ENCODE peak calls at places on chromosomes 2 and 18, in seven cellular contexts. N is glomerular endothelial cell, R is activated T-cell treated with anti-CD3 and anti-CD28 coated beads for 1 hour, A is M059J, Y is GF-D8, V is NCI-H1694 treated with DMSO at 0.1 percent for 48 hours, Z is GOT3. J is an unnamed sample.

GRCh38 chr2:72898263-72898906 is 11.2 kb downstream of the SPR start:
- DNase-seq in Z (no peak), N (no peak), A (no peak), R (no peak), Y (no peak), V (no peak), J (no peak)

GRCh38 chr2:123073956-123074355 is 951.1 kb upstream of the CNTNAP5 start:
- DNase-seq in Z (no peak), R (no peak), V (no peak), Y (no peak), A (no peak), N (no peak), J (no peak)

GRCh38 chr2:215465246-215465645 is 29.4 kb upstream of the FN1 start:
- DNase-seq in Y (no peak), Z (no peak), V (no peak), A (peak; percentile 58), N (no peak), R (no peak), J (no peak)

GRCh38 chr2:239343946-239344856 is 56.6 kb downstream of the HDAC4 start:
- DNase-seq in A (no peak), V (no peak), Z (no peak), N (no peak), Y (no peak), R (no peak), J (no peak)

GRCh38 chr2:241961454-241961853 is 91.9 kb downstream of the RTP5 start:
- DNase-seq in R (no peak), V (no peak), Y (no peak), N (no peak), A (no peak), Z (no peak), J (no peak)

GRCh38 chr2:167440382-167440781 is 552.1 kb downstream of the XIRP2 start:
- DNase-seq in R (no peak), V (no peak), Z (no peak), N (no peak), Y (no peak), A (no peak), J (no peak)

GRCh38 chr2:235129856-235130255 is 178.0 kb downstream of the SH3BP4 start:
- DNase-seq in N (no peak), R (no peak), Z (no peak), Y (no peak), A (no peak), V (no peak), J (peak; percentile 30)

GRCh38 chr2:105398522-105399206 is at the start of gene FHL2:
- DNase-seq in V (peak; percentile 32), Z (peak; percentile 44), N (no peak), A (peak; percentile 82), Y (no peak), R (peak; percentile 38), J (peak; percentile 83)

GRCh38 chr2:86596118-86596517 is 27.5 kb downstream of the RNF103 start:
- DNase-seq in R (no peak), N (no peak), V (no peak), A (no peak), Z (no peak), Y (no peak), J (no peak)

GRCh38 chr2:218342837-218343236 is 13.8 kb upstream of the CATIP start:
- DNase-seq in R (no peak), Y (no peak), N (no peak), V (no peak), Z (no peak), A (no peak), J (no peak)

GRCh38 chr2:212863185-212863588 is 288.2 kb downstream of the IKZF2 start:
- DNase-seq in Z (no peak), N (no peak), A (peak; percentile 31), Y (peak; percentile 64), R (no peak), V (peak; percentile 50), J (peak; percentile 31)

GRCh38 chr2:221529943-221530652 is 42.0 kb downstream of the EPHA4 start:
- DNase-seq in V (no peak), R (no peak), A (peak; percentile 73), Y (no peak), Z (no peak), N (no peak), J (peak; percentile 86)

GRCh38 chr18:48886520-48887293 is 64.1 kb downstream of the SMAD7 start:
- DNase-seq in Z (no peak), Y (no peak), N (no peak), V (no peak), R (no peak), A (no peak), J (no peak)

GRCh38 chr2:136238552-136239346 is 120.8 kb upstream of the CXCR4 start:
- DNase-seq in V (no peak), Z (no peak), A (peak; percentile 83), N (peak; percentile 86), R (peak; percentile 28), Y (peak; percentile 72), J (peak; percentile 83)

GRCh38 chr2:70516596-70516995 is 37.0 kb downstream of the TGFA start:
- DNase-seq in A (peak; percentile 68), V (no peak), N (no peak), R (no peak), Y (no peak), Z (no peak), J (no peak)

GRCh38 chr2:59150430-59150829 is 909.3 kb upstream of the FANCL start:
- DNase-seq in A (no peak), R (no peak), V (no peak), N (no peak), Y (no peak), Z (no peak), J (no peak)

GRCh38 chr2:194223173-194223670 is 1433.8 kb upstream of the SLC39A10 start:
- DNase-seq in R (no peak), V (no peak), Y (no peak), N (no peak), Z (no peak), A (no peak), J (no peak)

GRCh38 chr2:53520630-53520940 is 247.0 kb upstream of the CHAC2 start:
- DNase-seq in Z (no peak), N (no peak), A (no peak), R (no peak), Y (no peak), V (no peak), J (no peak)

GRCh38 chr2:135985826-135986393 is 484 bp upstream of the DARS1 start:
- DNase-seq in N (no peak), V (no peak), A (no peak), Y (peak; percentile 76), Z (peak; percentile 34), R (no peak), J (no peak)

GRCh38 chr18:21313576-21313975 is 71.5 kb downstream of the GREB1L start:
- DNase-seq in N (no peak), Z (no peak), V (no peak), A (peak; percentile 22), Y (no peak), R (no peak), J (no peak)

GRCh38 chr2:172554352-172555271 is 1.3 kb upstream of the PDK1 start:
- DNase-seq in Z (no peak), V (no peak), A (no peak), N (no peak), Y (peak; percentile 42), R (no peak), J (no peak)

J was measured in HCEC 1CT.